ENCODE peak calls at places on chromosomes 7 and 10, in five cellular contexts. F is effector memory CD4-positive, alpha-beta T cell; O is small intestine; A is ovary; Q is body of pancreas. W is an unnamed sample.

GRCh38 chr10:55266797-55267196 is 465.8 kb upstream of the PCDH15 start:
- DNase-seq in F (no peak), A (no peak), Q (no peak), O (no peak), W (no peak)

GRCh38 chr10:76119515-76119914 is 688.1 kb downstream of the LRMDA start:
- DNase-seq in O (no peak), Q (no peak), F (no peak), A (no peak), W (no peak)

GRCh38 chr10:42982886-42983594 is 93.8 kb upstream of the RET start:
- DNase-seq in F (no peak), Q (peak; percentile 0), A (no peak), O (peak; percentile 25), W (no peak)

GRCh38 chr10:77123330-77123729 is 514.3 kb downstream of the KCNMA1 start:
- DNase-seq in A (no peak), F (no peak), O (no peak), Q (no peak), W (no peak)

GRCh38 chr7:117269895-117270294 is 53.0 kb downstream of the WNT2 start:
- DNase-seq in A (no peak), O (no peak), Q (no peak), F (no peak), W (no peak)

GRCh38 chr10:111076191-111076681 is 593 bp upstream of the ADRA2A start:
- DNase-seq in Q (peak; percentile 81), A (peak; percentile 86), O (peak; percentile 67), F (no peak), W (peak; percentile 71)

GRCh38 chr7:123208793-123209192 is 9.0 kb upstream of the SLC13A1 start:
- DNase-seq in F (no peak), Q (peak; percentile 48), O (peak; percentile 54), A (no peak), W (no peak)

GRCh38 chr10:34488476-34489130 is 326.5 kb downstream of the PARD3 start:
- DNase-seq in F (no peak), Q (no peak), A (no peak), O (no peak), W (no peak)

GRCh38 chr7:128081351-128081750 is 50.1 kb upstream of the LRRC4 start:
- DNase-seq in F (no peak), O (no peak), A (no peak), Q (no peak), W (no peak)

GRCh38 chr7:43076189-43076605 is 36.2 kb upstream of the HECW1 start:
- DNase-seq in F (no peak), A (no peak), O (no peak), Q (no peak), W (no peak)

GRCh38 chr7:121530251-121531174 is 134.4 kb upstream of the FAM3C start:
- DNase-seq in F (no peak), O (peak; percentile 71), A (no peak), Q (no peak), W (no peak)

GRCh38 chr10:6770846-6771245 is 190.8 kb upstream of the PRKCQ start:
- DNase-seq in A (no peak), O (no peak), Q (no peak), F (no peak), W (no peak)

GRCh38 chr10:33134011-33134751 is 176.2 kb upstream of the ITGB1 start:
- DNase-seq in Q (peak; percentile 75), F (peak; percentile 78), A (no peak), O (peak; percentile 99), W (no peak)

GRCh38 chr10:120612756-120613155 is 155.7 kb downstream of the PLPP4 start:
- DNase-seq in O (no peak), F (no peak), A (no peak), Q (no peak), W (no peak)

GRCh38 chr7:51236470-51237127 is 80.0 kb downstream of the COBL start:
- DNase-seq in F (no peak), Q (no peak), A (no peak), O (no peak), W (no peak)

GRCh38 chr7:105672820-105673219 is 91.5 kb upstream of the EFCAB10 start:
- DNase-seq in A (no peak), O (no peak), Q (no peak), F (no peak), W (no peak)

GRCh38 chr10:61912981-61913380 is 11.5 kb downstream of the ARID5B start:
- DNase-seq in A (no peak), O (no peak), F (no peak), Q (no peak), W (no peak)

GRCh38 chr7:106050743-106051110 is 61.4 kb downstream of the SYPL1 start:
- DNase-seq in F (no peak), Q (no peak), O (no peak), A (no peak), W (peak; percentile 67)

GRCh38 chr7:102875700-102876192 is 37.1 kb upstream of the LRRC17 start:
- DNase-seq in O (peak; percentile 3), Q (no peak), F (no peak), A (no peak), W (no peak)

GRCh38 chr7:154598405-154598804 is 404.5 kb downstream of the PAXIP1 start:
- DNase-seq in O (no peak), A (no peak), F (no peak), Q (no peak), W (no peak)

GRCh38 chr10:114995468-114995867 is 57.5 kb downstream of the TRUB1 start:
- DNase-seq in Q (no peak), A (no peak), O (no peak), F (no peak), W (no peak)

GRCh38 chr10:84049300-84050015 is 89.9 kb upstream of the GHITM start:
- DNase-seq in Q (no peak), O (no peak), F (no peak), A (no peak), W (no peak)

GRCh38 chr10:11609492-11610093 is 1.9 kb downstream of the USP6NL start:
- DNase-seq in F (no peak), O (no peak), Q (no peak), A (no peak), W (no peak)

GRCh38 chr10:101046332-101047238 is 15.2 kb upstream of the KAZALD1 start:
- DNase-seq in O (no peak), Q (no peak), F (no peak), A (no peak), W (no peak)

GRCh38 chr10:106360870-106361269 is 803.6 kb downstream of the SORCS1 start:
- DNase-seq in Q (no peak), O (no peak), F (no peak), A (no peak), W (no peak)

GRCh38 chr7:100220833-100221718 is 1.3 kb downstream of the PVRIG start:
- DNase-seq in F (peak; percentile 78), A (no peak), O (peak; percentile 58), Q (no peak), W (no peak)

DNA sequence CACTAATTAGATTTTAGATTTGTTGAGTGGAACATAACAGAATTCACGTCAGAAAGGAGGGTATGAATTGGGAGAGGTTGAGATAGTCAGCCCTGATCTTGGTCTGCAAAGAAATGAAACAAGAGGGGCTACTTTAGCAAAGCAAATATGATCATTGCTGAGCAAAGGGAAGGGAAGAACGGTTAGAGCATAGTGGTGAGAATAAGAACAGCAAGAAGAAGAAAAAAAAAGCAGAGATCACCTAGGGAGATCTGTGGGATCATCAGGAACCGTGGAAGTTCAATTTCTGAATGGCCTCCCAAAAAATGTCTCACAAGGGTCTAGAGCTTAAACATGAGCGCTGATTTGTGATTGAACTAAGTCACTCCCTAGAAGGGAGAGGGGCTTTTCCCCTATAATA is 156.1 kb downstream of the DGKI start:
- DNase-seq in Q (no peak), O (no peak), F (no peak), A (no peak), W (no peak)
- H3K4me1 ChIP-seq in Q (peaks cover under 1% of the 10 kb centered on the region), O (no peaks in the 10 kb centered on the region), F (no peaks in the 10 kb centered on the region), A (no peaks in the 10 kb centered on the region), W (peaks cover 3% of the 10 kb centered on the region)

GRCh38 chr7:36192050-36192824 is 39.2 kb downstream of the EEPD1 start:
- DNase-seq in Q (no peak), F (no peak), A (no peak), O (no peak), W (peak; percentile 75)

GRCh38 chr7:36191292-36191920 is 38.4 kb downstream of the EEPD1 start:
- DNase-seq in A (peak; percentile 38), F (no peak), Q (no peak), O (no peak), W (no peak)

GRCh38 chr7:36188923-36189322 is 35.9 kb downstream of the EEPD1 start:
- DNase-seq in F (no peak), O (no peak), Q (no peak), A (no peak), W (no peak)

GRCh38 chr7:36192877-36193276 is 39.8 kb downstream of the EEPD1 start:
- DNase-seq in F (no peak), Q (no peak), A (no peak), O (no peak), W (no peak)

DNA sequence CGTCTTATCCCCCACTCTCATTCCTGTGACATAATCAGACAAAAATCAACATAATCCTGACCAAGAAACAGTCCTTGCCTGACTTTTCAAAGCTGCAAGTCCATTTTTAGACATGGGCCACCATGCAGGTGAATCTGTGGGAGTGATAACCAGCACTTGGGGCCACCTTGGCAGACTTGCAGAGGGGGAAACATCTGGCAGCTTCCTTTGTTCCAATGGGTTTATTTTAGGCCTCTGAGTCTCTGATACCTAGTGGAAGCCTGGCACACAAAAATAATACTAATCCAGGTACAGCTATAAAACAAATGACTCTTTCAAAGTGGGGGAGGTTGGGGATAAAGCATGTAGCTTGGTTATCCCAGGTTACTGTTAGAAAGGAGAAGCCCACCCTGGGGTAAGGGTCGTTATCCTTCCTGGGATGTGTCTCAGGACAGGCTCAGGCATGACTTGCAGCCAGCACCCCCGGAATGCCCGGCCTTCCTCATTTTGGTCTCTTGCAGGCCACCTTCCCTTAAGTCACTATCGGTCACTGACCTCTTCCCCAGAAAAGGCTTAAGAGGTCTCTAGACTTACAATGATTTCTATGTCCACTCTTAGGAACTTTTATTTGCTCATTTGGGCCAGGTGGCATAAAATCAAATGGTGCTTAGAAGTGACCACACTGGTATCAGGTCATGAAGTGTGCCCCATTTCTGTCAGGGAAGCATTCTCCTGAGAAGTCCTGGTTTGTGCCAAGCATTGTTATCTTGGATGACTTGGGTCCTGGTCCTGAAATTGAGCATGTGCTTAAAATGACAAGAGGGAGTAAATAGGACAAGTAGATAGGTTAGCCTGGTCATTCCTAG is 37.6 kb downstream of the EEPD1 start:
- DNase-seq in Q (no peak), O (no peak), A (no peak), F (no peak), W (peak; percentile 76)
- H3K4me3 ChIP-seq in Q (no peak overlapping the region), O (no peak overlapping the region), A (no peak overlapping the region), F (no peak overlapping the region), W (no peak overlapping the region)

GRCh38 chr7:22395222-22395621 is 38.3 kb upstream of the RAPGEF5 start:
- DNase-seq in F (no peak), O (no peak), Q (no peak), A (no peak), W (no peak)
- H3K4me1 ChIP-seq in F (no peaks in the 10 kb centered on the region), O (no peaks in the 10 kb centered on the region), Q (no peaks in the 10 kb centered on the region), A (no peaks in the 10 kb centered on the region), W (no peaks in the 10 kb centered on the region)

DNA sequence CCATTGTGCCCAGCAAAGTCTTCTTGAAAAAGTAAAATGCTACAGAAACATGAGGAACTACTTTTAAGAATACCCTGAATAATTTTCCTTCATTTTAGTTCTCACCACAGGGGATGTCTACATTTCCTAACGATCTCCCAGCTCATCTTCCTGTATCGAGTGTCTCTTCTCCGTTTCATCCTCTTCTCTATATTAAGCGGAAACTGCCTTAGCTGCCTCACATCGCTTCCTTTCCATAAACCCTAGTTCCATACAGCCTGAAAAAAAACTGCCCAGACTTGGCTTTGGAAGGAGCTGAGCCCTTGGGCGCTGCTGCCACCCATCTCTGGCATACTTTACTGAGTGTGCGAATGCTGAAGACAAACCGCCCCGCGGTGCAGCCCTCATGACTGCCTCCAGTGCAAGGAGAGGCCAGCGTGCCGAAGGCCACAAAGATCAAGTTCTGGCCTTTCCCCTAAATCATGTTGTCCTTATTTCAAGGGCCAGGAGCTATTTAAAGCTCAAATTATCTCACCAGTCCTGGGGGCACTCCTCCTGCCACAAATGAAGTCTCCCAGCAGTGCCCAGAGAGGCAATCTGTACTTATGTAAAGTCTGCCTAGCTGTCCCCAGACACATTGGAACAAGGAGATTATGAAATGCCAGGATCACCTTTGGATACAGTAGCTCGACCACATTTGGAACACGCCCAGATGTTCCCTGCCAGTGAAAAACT is 25.2 kb downstream of the YWHAG start:
- DNase-seq in A (peak; percentile 55), Q (peak; percentile 72), F (no peak), O (peak; percentile 59), W (peak; percentile 69)
- H3K4me3 ChIP-seq in A (no peak overlapping the region), Q (no peak overlapping the region), F (no peak overlapping the region), O (no peak overlapping the region), W (no peak overlapping the region)